ENCODE peak calls at places on chromosomes 3 and 15, in seven cellular contexts. S, P, F, N, O, R and L are unnamed samples.

GRCh38 chr15:100083572-100083971 is 258.2 kb downstream of the ADAMTS17 start:
- DNase-seq in N (no peak), S (no peak), F (no peak), P (no peak), R (peak; percentile 65), O (no peak), L (no peak)

GRCh38 chr15:79635149-79635771 is 203.1 kb downstream of the MINAR1 start:
- DNase-seq in P (peak; percentile 62), O (peak; percentile 18), R (no peak), F (no peak), N (no peak), S (peak; percentile 22), L (no peak)

GRCh38 chr3:31004025-31004678 is 109.7 kb upstream of the GADL1 start:
- DNase-seq in N (no peak), P (no peak), F (no peak), O (no peak), S (no peak), R (no peak), L (no peak)

GRCh38 chr3:197432407-197433127 is 123.2 kb downstream of the BDH1 start:
- DNase-seq in P (no peak), R (no peak), S (no peak), O (no peak), F (no peak), N (peak; percentile 56), L (no peak)

GRCh38 chr3:69710153-69710977 is 28.9 kb upstream of the MITF start:
- DNase-seq in N (no peak), P (no peak), O (no peak), S (no peak), F (no peak), R (no peak), L (no peak)

GRCh38 chr3:196641278-196642058 is 2.0 kb downstream of the NRROS start:
- DNase-seq in P (no peak), O (no peak), S (no peak), N (no peak), R (no peak), F (no peak), L (no peak)

GRCh38 chr3:45644063-45644462 is 45.1 kb upstream of the SACM1L start:
- DNase-seq in S (no peak), R (no peak), N (no peak), F (no peak), O (no peak), P (no peak), L (no peak)

GRCh38 chr3:61894988-61895935 is 333.9 kb downstream of the PTPRG start:
- DNase-seq in O (peak; percentile 68), N (peak; percentile 80), S (no peak), F (peak; percentile 91), R (no peak), P (no peak), L (no peak)

GRCh38 chr3:12854550-12854949 is 13.2 kb upstream of the RPL32 start:
- DNase-seq in S (no peak), R (no peak), N (no peak), F (no peak), P (no peak), O (no peak), L (no peak)

GRCh38 chr3:48502728-48503168 is 1.2 kb downstream of the SHISA5 start:
- DNase-seq in O (no peak), F (no peak), N (peak; percentile 66), R (peak; percentile 88), P (no peak), S (peak; percentile 29), L (peak; percentile 37)

GRCh38 chr15:79653533-79653932 is 221.4 kb downstream of the MINAR1 start:
- DNase-seq in R (no peak), F (no peak), S (no peak), O (no peak), P (no peak), N (no peak), L (no peak)

GRCh38 chr3:21944251-21944650 is 193.2 kb upstream of the ZNF385D start:
- DNase-seq in P (no peak), R (no peak), F (no peak), O (no peak), N (no peak), S (no peak), L (no peak)

GRCh38 chr15:75687486-75688277 is 25.0 kb downstream of the CSPG4 start:
- DNase-seq in P (no peak), N (no peak), F (no peak), S (no peak), O (no peak), R (peak; percentile 71), L (no peak)

GRCh38 chr3:185081516-185081915 is 71.3 kb downstream of the C3orf70 start:
- DNase-seq in N (no peak), S (no peak), F (no peak), O (no peak), R (no peak), P (no peak), L (no peak)

GRCh38 chr3:69320867-69321266 is 65.0 kb downstream of the FRMD4B start:
- DNase-seq in R (no peak), O (no peak), N (no peak), S (no peak), P (no peak), F (no peak), L (peak; percentile 37)

GRCh38 chr3:98912448-98912847 is 11.0 kb upstream of the DCBLD2 start:
- DNase-seq in N (no peak), O (no peak), S (no peak), P (no peak), F (no peak), R (no peak), L (no peak)

GRCh38 chr15:81274932-81275341 is 49.0 kb downstream of the STARD5 start:
- DNase-seq in N (peak; percentile 80), S (peak; percentile 85), P (peak; percentile 84), F (peak; percentile 81), O (peak; percentile 90), R (peak; percentile 84), L (peak; percentile 81)

GRCh38 chr3:134143828-134144390 is 106.8 kb downstream of the RYK start:
- DNase-seq in N (no peak), P (no peak), R (no peak), O (peak; percentile 31), S (no peak), F (no peak), L (no peak)

GRCh38 chr3:44184319-44184953 is 57.2 kb upstream of the TOPAZ1 start:
- DNase-seq in N (no peak), R (no peak), P (no peak), O (peak; percentile 80), F (no peak), S (no peak), L (no peak)

GRCh38 chr3:80492162-80492561 is 724.4 kb upstream of the ROBO1 start:
- DNase-seq in N (no peak), F (no peak), S (no peak), R (no peak), P (no peak), O (no peak), L (no peak)

GRCh38 chr3:13323822-13324221 is 96.3 kb downstream of the NUP210 start:
- DNase-seq in S (no peak), O (peak; percentile 46), R (no peak), F (no peak), N (no peak), P (no peak), L (no peak)

GRCh38 chr15:99845009-99845408 is 111.8 kb upstream of the LYSMD4 start:
- DNase-seq in P (no peak), F (no peak), S (no peak), R (no peak), O (peak; percentile 15), N (no peak), L (no peak)

GRCh38 chr15:41256103-41256502 is 25.0 kb downstream of the CHP1 start:
- DNase-seq in N (no peak), S (no peak), F (no peak), P (no peak), O (no peak), R (no peak), L (no peak)

GRCh38 chr3:114231616-114232015 is 5.8 kb downstream of the ZNF80 start:
- DNase-seq in F (no peak), N (no peak), O (no peak), R (no peak), P (no peak), S (no peak), L (no peak)

GRCh38 chr15:63978511-63979226 is 67.6 kb downstream of the DAPK2 start:
- DNase-seq in P (no peak), R (no peak), O (no peak), F (no peak), S (no peak), N (no peak), L (no peak)

GRCh38 chr3:150544040-150544439 is 2.3 kb downstream of the SERP1 start:
- DNase-seq in F (peak; percentile 20), R (no peak), P (no peak), O (no peak), N (no peak), S (no peak), L (no peak)

GRCh38 chr3:53646723-53647122 is 152.3 kb downstream of the CACNA1D start:
- DNase-seq in N (no peak), S (no peak), R (no peak), O (no peak), F (no peak), P (no peak), L (no peak)